ENCODE peak calls at places on chromosomes 16 and 17, in nine cellular contexts. S is PC-3, J is AG09309, U is fibroblast of pulmonary artery, V is HFF-Myc, H is psoas muscle, W is adrenal gland, T is cardiac muscle cell, E is gastrocnemius medialis. Q is an unnamed sample.

GRCh38 chr17:29143894-29144293 is 36.3 kb downstream of the MYO18A start:
- DNase-seq in W (no peak), J (no peak), S (peak), U (no peak), E (no peak), V (no peak), H (peak), T (peak), Q (peak)

GRCh38 chr17:33520404-33521032 is 227.4 kb upstream of the ASIC2 start:
- DNase-seq in W (no peak), V (peak), S (peak), E (no peak), J (no peak), U (peak), T (peak), H (peak), Q (no peak)

GRCh38 chr17:57876023-57876865 is 26.4 kb upstream of the MRPS23 start:
- DNase-seq in U (no peak), W (no peak), E (no peak), S (peak), H (no peak), T (no peak), V (no peak), J (no peak), Q (no peak)

GRCh38 chr17:71726320-71726719 is 394.5 kb upstream of the SOX9 start:
- DNase-seq in E (no peak), T (no peak), V (no peak), U (no peak), H (no peak), S (no peak), W (no peak), J (no peak), Q (no peak)

GRCh38 chr16:29898786-29899515 is 399 bp downstream of the SEZ6L2 start:
- DNase-seq in V (no peak), W (no peak), S (no peak), T (no peak), J (no peak), U (no peak), H (no peak), E (no peak), Q (no peak)

GRCh38 chr16:50302472-50303005 is 36.2 kb downstream of the ADCY7 start:
- DNase-seq in S (no peak), J (no peak), H (no peak), V (no peak), E (no peak), U (no peak), W (no peak), T (no peak), Q (no peak)

GRCh38 chr17:66836063-66837005 is 1.4 kb downstream of the CACNG5 start:
- DNase-seq in S (no peak), E (no peak), V (no peak), T (no peak), U (no peak), H (no peak), J (no peak), W (no peak), Q (no peak)

GRCh38 chr17:67544364-67544763 is 167.3 kb downstream of the PITPNC1 start:
- DNase-seq in V (no peak), U (no peak), E (no peak), T (no peak), J (no peak), W (no peak), S (no peak), H (no peak), Q (no peak)

GRCh38 chr17:36978810-36979584 is 30.2 kb downstream of the AATF start:
- DNase-seq in H (no peak), E (no peak), U (peak), V (no peak), W (no peak), T (no peak), J (no peak), S (no peak), Q (no peak)

GRCh38 chr16:76639685-76640289 is 362.6 kb downstream of the CNTNAP4 start:
- DNase-seq in V (no peak), H (no peak), W (no peak), T (peak), U (peak), J (no peak), E (no peak), S (peak), Q (no peak)
- TF ChIP-seq CTCF in V (peak), H (no peak), W (no peak), T (peak), U (peak), J (no peak), E (no peak), S (peak), Q (no peak)

DNA sequence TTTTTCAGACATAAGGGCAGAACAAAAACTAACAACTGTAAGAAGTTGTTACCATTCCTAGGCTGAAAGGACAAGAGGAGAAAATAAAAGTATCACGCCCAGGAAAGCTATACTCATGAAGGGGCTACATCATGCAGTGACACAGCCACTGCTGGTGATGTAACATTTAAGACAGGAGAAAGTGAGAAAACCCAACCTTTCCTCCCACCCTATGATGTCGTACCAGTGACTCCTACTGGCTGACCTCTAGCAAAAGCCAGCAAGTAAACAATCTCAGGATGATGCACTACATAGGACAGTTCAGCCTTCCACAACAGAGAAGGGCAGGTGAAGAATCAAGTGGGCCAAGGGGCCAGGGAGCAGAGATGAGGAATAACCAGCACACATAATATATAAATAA is 14.0 kb upstream of the OR1E2 start:
- DNase-seq in H (no peak), J (no peak), E (no peak), S (peak), V (no peak), W (no peak), U (peak), T (no peak), Q (no peak)
- TF ChIP-seq CTCF in H (no peak), J (no peak), E (no peak), S (peak), V (no peak), W (no peak), U (no peak), T (no peak), Q (no peak)

GRCh38 chr16:81263470-81264200 is 25.1 kb downstream of the BCO1 start:
- DNase-seq in W (peak), T (no peak), J (no peak), V (no peak), U (peak), H (no peak), E (no peak), S (peak), Q (no peak)
- TF ChIP-seq CTCF in W (no peak), T (peak), J (peak), V (no peak), U (peak), H (no peak), E (no peak), S (peak), Q (no peak)

DNA sequence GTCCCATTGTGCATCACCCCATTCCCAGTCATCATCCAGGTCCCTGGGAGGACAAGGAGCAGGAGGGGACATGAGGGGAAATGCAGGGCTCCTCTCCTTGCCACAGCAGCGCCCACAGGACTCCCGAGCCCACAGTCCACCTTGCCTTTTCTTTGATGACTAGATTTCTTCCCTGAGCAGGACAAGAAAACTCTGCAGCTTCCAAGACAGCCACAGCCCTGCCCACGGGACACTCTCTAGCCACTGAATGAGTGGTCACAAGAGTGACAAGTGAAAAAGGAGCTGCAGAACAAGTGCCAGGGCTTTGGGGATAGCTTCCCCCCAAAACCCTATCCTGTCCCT is 4.7 kb downstream of the NEURL4 start:
- DNase-seq in H (no peak), U (no peak), W (no peak), S (no peak), E (no peak), J (no peak), V (no peak), T (no peak), Q (no peak)
- TF ChIP-seq CTCF in H (no peak), U (no peak), W (no peak), S (no peak), E (no peak), J (no peak), V (no peak), T (no peak), Q (peak)

DNA sequence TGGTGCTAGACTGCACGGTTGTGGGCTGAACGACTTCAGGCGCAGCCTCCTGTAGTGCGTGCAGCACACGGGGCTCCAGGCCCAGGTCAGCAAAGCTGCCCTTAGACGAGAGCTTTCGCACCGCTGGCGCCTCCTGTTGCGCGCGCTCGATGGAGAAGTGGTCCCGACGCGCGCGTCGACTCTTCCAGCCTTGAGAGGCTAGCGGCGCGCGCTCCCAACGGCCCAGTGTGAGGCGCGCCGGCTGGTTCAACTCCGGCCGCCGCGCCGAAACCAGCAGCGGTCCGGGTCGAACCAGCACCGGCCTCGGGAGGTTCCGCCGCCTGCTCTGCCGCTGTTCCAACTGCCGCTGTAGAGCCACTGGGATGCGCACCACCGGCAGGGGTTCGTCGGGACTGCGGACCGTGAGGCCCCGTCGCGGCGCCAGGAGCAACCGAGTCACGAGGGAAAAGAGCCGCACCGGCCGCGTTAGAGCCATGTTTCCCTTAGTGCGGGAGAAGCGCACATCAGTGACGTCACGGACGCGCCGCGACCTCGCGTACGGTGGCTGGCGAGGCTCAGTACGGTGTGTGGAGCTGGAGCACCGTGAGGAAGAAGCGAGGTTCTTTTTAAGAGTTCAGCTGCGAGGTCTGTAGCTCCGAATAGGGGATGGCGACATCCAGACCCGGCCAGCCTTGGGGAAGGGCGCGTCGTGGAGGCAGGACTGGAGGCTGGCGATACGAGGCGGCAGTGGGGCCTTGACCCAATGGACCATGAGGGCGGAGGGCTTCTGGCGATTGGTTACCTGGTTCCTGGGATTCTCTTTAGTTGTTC is at the start of the genes DDX28 and DUS2:
- DNase-seq in T (peak), H (peak), E (peak), S (peak), J (peak), U (peak), V (peak), W (peak), Q (peak)
- TF ChIP-seq CTCF in T (no peak), H (no peak), E (no peak), S (no peak), J (no peak), U (no peak), V (no peak), W (no peak), Q (no peak)

GRCh38 chr16:2429771-2430663 is 770 bp downstream of the CCNF start:
- DNase-seq in H (no peak), E (no peak), U (peak), S (peak), V (no peak), T (peak), W (peak), J (no peak), Q (no peak)

GRCh38 chr16:2428787-2429036 is 535 bp upstream of the CCNF start:
- DNase-seq in J (no peak), V (no peak), U (no peak), H (no peak), E (no peak), T (no peak), W (peak), S (no peak), Q (no peak)

GRCh38 chr16:2429037-2429770 is at the start of gene CCNF:
- DNase-seq in T (peak), E (peak), S (peak), W (peak), J (peak), U (peak), H (peak), V (peak), Q (peak)

GRCh38 chr16:2432801-2433505 is 3.7 kb downstream of the CCNF start:
- DNase-seq in J (no peak), T (no peak), U (no peak), E (no peak), H (no peak), S (no peak), V (no peak), W (no peak), Q (no peak)

GRCh38 chr16:2432286-2432685 is 3.0 kb downstream of the CCNF start:
- DNase-seq in T (no peak), H (no peak), J (no peak), W (no peak), E (no peak), S (no peak), U (no peak), V (no peak), Q (no peak)
- TF ChIP-seq CTCF in T (no peak), H (no peak), J (no peak), W (no peak), E (no peak), S (no peak), U (peak), V (no peak), Q (no peak)

GRCh38 chr17:79970576-79971068 is 65.0 kb downstream of the TBC1D16 start:
- DNase-seq in W (no peak), J (no peak), H (no peak), U (peak), V (no peak), T (peak), S (peak), E (no peak), Q (no peak)
- TF ChIP-seq CTCF in W (peak), J (peak), H (peak), U (peak), V (peak), T (peak), S (peak), E (peak), Q (peak)

GRCh38 chr16:11233727-11234376 is 22.2 kb downstream of the SOCS1 start:
- DNase-seq in V (no peak), H (no peak), S (no peak), T (no peak), U (no peak), J (no peak), W (no peak), E (no peak), Q (no peak)
- TF ChIP-seq CTCF in V (no peak), H (no peak), S (no peak), T (no peak), U (no peak), J (no peak), W (no peak), E (no peak), Q (no peak)

Q was measured in CD14-positive monocyte.